ENCODE peak calls at places on chromosomes 12 and 14, in seven cellular contexts. E is iPS DF 6.9; W is effector memory CD4-positive, alpha-beta T cell; C is left ventricle myocardium inferior; S is CD8-positive, alpha-beta memory T cell; L is psoas muscle; M is spleen. U is an unnamed sample.

GRCh38 chr12:121839106-121839992 is 19.3 kb downstream of the HPD start:
- DNase-seq in S (peak; percentile 100), E (peak; percentile 91), M (peak; percentile 100), L (peak; percentile 100), W (peak; percentile 99), C (peak; percentile 100), U (peak; percentile 99)

GRCh38 chr12:109439181-109439580 is 37.9 kb downstream of the KCTD10 start:
- DNase-seq in S (no peak), E (no peak), C (no peak), L (no peak), M (no peak), W (no peak), U (no peak)

GRCh38 chr14:39491134-39491541 is 58.9 kb upstream of the FBXO33 start:
- DNase-seq in W (no peak), C (no peak), L (no peak), S (no peak), E (no peak), M (no peak), U (peak; percentile 63)

GRCh38 chr12:69701821-69702220 is 2.7 kb upstream of the BEST3 start:
- DNase-seq in W (no peak), C (no peak), M (no peak), L (no peak), S (no peak), E (no peak), U (no peak)

GRCh38 chr12:106358410-106359241 is 1.1 kb downstream of the POLR3B start:
- DNase-seq in E (no peak), W (no peak), L (peak; percentile 75), S (no peak), C (no peak), M (no peak), U (peak; percentile 64)

GRCh38 chr12:7058163-7058845 is 2.2 kb upstream of the C1S start:
- DNase-seq in E (no peak), W (no peak), C (no peak), L (no peak), M (no peak), S (no peak), U (no peak)

GRCh38 chr12:128408669-128409068 is 141.7 kb downstream of the TMEM132C start:
- DNase-seq in E (no peak), M (no peak), C (no peak), W (no peak), S (no peak), L (no peak), U (no peak)

GRCh38 chr12:79822475-79822874 is 112.4 kb downstream of the PPP1R12A start:
- DNase-seq in S (no peak), C (no peak), L (no peak), E (no peak), M (no peak), W (no peak), U (no peak)

GRCh38 chr14:64706119-64706465 is 1.9 kb downstream of the PLEKHG3 start:
- DNase-seq in E (no peak), M (no peak), W (no peak), L (no peak), C (no peak), S (no peak), U (no peak)

GRCh38 chr12:30329281-30329680 is 366.4 kb downstream of the IPO8 start:
- DNase-seq in E (no peak), L (no peak), C (no peak), M (no peak), W (no peak), S (no peak), U (no peak)

GRCh38 chr14:94011795-94012194 is 14.3 kb upstream of the OTUB2 start:
- DNase-seq in W (no peak), L (no peak), M (no peak), E (no peak), C (no peak), S (no peak), U (no peak)

GRCh38 chr14:36976571-36977023 is 195.8 kb downstream of the SLC25A21 start:
- DNase-seq in M (no peak), S (no peak), L (no peak), C (no peak), W (no peak), E (no peak), U (no peak)

GRCh38 chr14:104113631-104114420 is 24.6 kb upstream of the KIF26A start:
- DNase-seq in M (peak; percentile 68), S (no peak), L (peak; percentile 32), W (no peak), C (peak; percentile 8), E (no peak), U (peak; percentile 2)

GRCh38 chr12:70609203-70609602 is 28.0 kb downstream of the PTPRB start:
- DNase-seq in M (no peak), W (no peak), S (no peak), L (no peak), E (no peak), C (no peak), U (no peak)

GRCh38 chr12:2228535-2228934 is 175.7 kb downstream of the CACNA1C start:
- DNase-seq in W (no peak), M (no peak), C (no peak), L (no peak), E (no peak), S (no peak), U (no peak)

GRCh38 chr14:42027271-42027670 is 420.6 kb downstream of the LRFN5 start:
- DNase-seq in W (no peak), L (no peak), S (no peak), C (no peak), E (no peak), M (no peak), U (no peak)

GRCh38 chr12:63894132-63894531 is 49.6 kb downstream of the SRGAP1 start:
- DNase-seq in M (no peak), C (no peak), W (no peak), L (no peak), E (no peak), S (no peak), U (no peak)

GRCh38 chr12:132527883-132528264 is 37.9 kb downstream of the FBRSL1 start:
- DNase-seq in M (no peak), S (no peak), L (no peak), E (no peak), W (no peak), C (no peak), U (no peak)

GRCh38 chr12:6045438-6045837 is 79.0 kb downstream of the VWF start:
- DNase-seq in S (no peak), M (peak; percentile 53), W (no peak), L (no peak), C (no peak), E (no peak), U (no peak)

GRCh38 chr14:93537962-93538361 is 107.2 kb downstream of the UNC79 start:
- DNase-seq in E (no peak), L (no peak), W (no peak), M (no peak), C (no peak), S (no peak), U (no peak)

GRCh38 chr12:50981319-50982239 is 29.2 kb downstream of the HIGD1C start:
- DNase-seq in E (no peak), C (no peak), S (no peak), M (no peak), W (no peak), L (no peak), U (no peak)

GRCh38 chr14:58747181-58747580 is 109.4 kb downstream of the DACT1 start:
- DNase-seq in L (no peak), M (no peak), C (no peak), E (no peak), S (no peak), W (no peak), U (no peak)

DNA sequence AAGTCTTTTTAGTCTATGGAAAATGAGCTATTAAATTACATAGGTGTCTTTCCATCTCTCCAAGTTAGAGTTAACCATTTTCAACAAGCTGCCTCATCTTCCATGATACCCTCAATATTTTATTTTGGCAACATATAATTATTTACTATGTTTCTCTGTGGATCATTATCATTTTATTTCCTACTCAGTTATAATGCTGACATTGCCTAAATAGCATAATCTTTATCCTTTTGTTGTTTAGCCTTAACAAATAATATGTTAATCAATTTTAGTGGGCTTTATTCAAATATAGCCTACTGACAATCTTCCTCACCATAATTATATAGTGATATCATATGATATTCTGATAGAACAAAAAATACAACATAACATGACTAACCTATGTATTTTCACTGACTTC is 1044.8 kb upstream of the FOXG1 start:
- DNase-seq in W (no peak), E (no peak), C (no peak), L (no peak), S (no peak), M (no peak), U (no peak)
- H3K9me3 ChIP-seq in W (no peaks in the 10 kb centered on the region), E (no peaks in the 10 kb centered on the region), C (peaks cover 16% of the 10 kb centered on the region), L (no peaks in the 10 kb centered on the region), S (no peaks in the 10 kb centered on the region), M (peaks cover 13% of the 10 kb centered on the region), U (no peaks in the 10 kb centered on the region)

GRCh38 chr12:307406-307805 is 44.8 kb upstream of the SLC6A13 start:
- DNase-seq in M (no peak), W (no peak), S (no peak), C (no peak), L (no peak), E (no peak), U (no peak)
- H3K27ac ChIP-seq in M (no peak overlapping the region), W (no peak overlapping the region), S (no peak overlapping the region), C (no peak overlapping the region), L (no peak overlapping the region), E (no peak overlapping the region), U (no peak overlapping the region)

DNA sequence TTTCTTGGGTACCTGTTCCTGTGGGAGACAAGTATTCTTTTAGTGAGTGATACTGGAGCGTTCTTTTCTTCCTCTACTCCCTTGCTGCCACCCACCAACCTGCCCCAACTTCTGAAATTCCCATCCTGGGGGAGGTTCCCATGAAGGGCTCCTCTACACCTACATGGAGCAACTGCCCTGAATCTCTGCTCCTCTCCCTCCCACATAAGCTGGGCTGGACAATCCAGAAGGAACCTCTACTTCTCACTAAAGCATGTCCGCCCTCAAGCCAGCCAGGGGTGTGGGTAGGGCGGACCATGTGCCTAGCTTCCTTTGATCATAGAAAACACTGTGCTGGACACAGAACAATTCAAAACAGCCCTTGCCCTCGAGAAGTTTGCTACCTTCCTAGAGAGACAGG is 25.9 kb upstream of the ESRRB start:
- DNase-seq in W (no peak), S (no peak), E (no peak), C (no peak), L (no peak), M (no peak), U (no peak)
- H3K9me3 ChIP-seq in W (no peaks in the 10 kb centered on the region), S (no peaks in the 10 kb centered on the region), E (no peaks in the 10 kb centered on the region), C (no peaks in the 10 kb centered on the region), L (no peaks in the 10 kb centered on the region), M (no peaks in the 10 kb centered on the region), U (no peaks in the 10 kb centered on the region)

GRCh38 chr12:58564721-58565120 is 355.6 kb downstream of the LRIG3 start:
- DNase-seq in S (no peak), L (no peak), W (no peak), E (no peak), M (no peak), C (no peak), U (peak; percentile 31)

GRCh38 chr12:58567189-58567588 is 353.1 kb downstream of the LRIG3 start:
- DNase-seq in S (no peak), L (no peak), W (no peak), C (no peak), M (no peak), E (no peak), U (no peak)

GRCh38 chr12:58563621-58564020 is 356.7 kb downstream of the LRIG3 start:
- DNase-seq in W (no peak), M (no peak), S (no peak), L (no peak), E (no peak), C (no peak), U (peak; percentile 18)

DNA sequence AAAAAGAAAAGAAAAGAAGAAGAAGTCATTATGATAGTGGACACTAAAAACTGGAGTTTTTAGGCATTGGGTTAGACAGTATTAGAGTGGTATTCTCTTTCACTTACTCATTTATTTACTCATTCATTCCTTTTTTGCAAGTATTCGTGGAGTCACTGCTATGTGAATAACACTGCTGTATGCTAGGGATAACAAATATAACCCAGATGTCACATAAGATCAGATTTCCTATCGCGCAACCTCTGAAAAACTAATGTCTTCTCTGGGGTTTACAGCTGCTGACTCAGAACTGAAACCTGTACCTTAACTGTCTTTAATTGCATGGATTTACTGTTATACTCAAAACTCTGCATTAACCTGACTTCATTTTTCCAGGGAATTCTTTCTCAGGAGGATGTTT is 353.7 kb downstream of the LRIG3 start:
- DNase-seq in S (no peak), L (no peak), M (no peak), E (no peak), W (no peak), C (no peak), U (no peak)
- H3K27ac ChIP-seq in S (no peak overlapping the region), L (no peak overlapping the region), M (no peak overlapping the region), E (no peak overlapping the region), W (no peak overlapping the region), C (no peak overlapping the region), U (no peak overlapping the region)